ENCODE peak calls at places on chromosomes 16 and 17, in nine cellular contexts. N, Q, R, E, U, Z, O, Y and S are unnamed samples.

GRCh38 chr17:57091186-57091618 is 6.2 kb downstream of the AKAP1 start:
- DNase-seq in E (no peak), Z (no peak), R (no peak), Q (peak; percentile 53), N (no peak), O (peak; percentile 84), U (no peak), Y (no peak), S (no peak)

GRCh38 chr16:1923299-1924034 is 5.3 kb upstream of the HS3ST6 start:
- DNase-seq in Z (no peak), E (no peak), Q (peak; percentile 68), Y (no peak), R (peak; percentile 83), N (peak; percentile 70), U (no peak), O (no peak), S (no peak)

GRCh38 chr16:56539667-56540066 is 19.8 kb upstream of the BBS2 start:
- DNase-seq in Q (no peak), Z (no peak), E (no peak), Y (no peak), R (no peak), N (no peak), U (no peak), O (no peak), S (no peak)

GRCh38 chr17:35170968-35171771 is 23.0 kb downstream of the SLC35G3 start:
- DNase-seq in Z (no peak), Q (no peak), Y (no peak), N (no peak), O (no peak), R (no peak), U (no peak), E (no peak), S (no peak)

GRCh38 chr17:76085066-76085730 is 6.2 kb downstream of the ZACN start:
- DNase-seq in E (no peak), Q (no peak), Y (no peak), Z (no peak), N (no peak), O (no peak), U (no peak), R (no peak), S (no peak)

GRCh38 chr16:74817851-74818250 is 43.2 kb upstream of the FA2H start:
- DNase-seq in R (peak; percentile 69), Y (no peak), U (no peak), N (no peak), Z (no peak), O (no peak), E (no peak), Q (no peak), S (no peak)

GRCh38 chr17:27980035-27980434 is 62.4 kb upstream of the NLK start:
- DNase-seq in E (no peak), R (no peak), Y (no peak), Q (no peak), Z (no peak), O (peak; percentile 50), N (peak; percentile 42), U (no peak), S (no peak)

GRCh38 chr17:82228278-82228841 is 482 bp upstream of the SLC16A3 start:
- DNase-seq in N (peak; percentile 63), O (no peak), E (no peak), Z (peak; percentile 88), U (peak; percentile 97), R (peak; percentile 72), Y (no peak), Q (peak; percentile 80), S (no peak)

GRCh38 chr17:79005063-79005861 is 4.3 kb downstream of the CANT1 start:
- DNase-seq in Q (peak; percentile 88), R (no peak), U (no peak), O (no peak), Z (no peak), N (peak; percentile 89), E (peak; percentile 59), Y (no peak), S (no peak)

GRCh38 chr16:60558936-60559335 is 1477.3 kb downstream of the CDH8 start:
- DNase-seq in E (no peak), N (no peak), Q (no peak), Z (no peak), Y (no peak), R (no peak), U (no peak), O (no peak), S (no peak)

GRCh38 chr16:2817496-2818277 is 650 bp downstream of the PRSS21 start:
- DNase-seq in E (peak; percentile 57), N (no peak), O (no peak), Z (peak; percentile 46), R (no peak), U (peak; percentile 66), Q (no peak), Y (no peak), S (no peak)

DNA sequence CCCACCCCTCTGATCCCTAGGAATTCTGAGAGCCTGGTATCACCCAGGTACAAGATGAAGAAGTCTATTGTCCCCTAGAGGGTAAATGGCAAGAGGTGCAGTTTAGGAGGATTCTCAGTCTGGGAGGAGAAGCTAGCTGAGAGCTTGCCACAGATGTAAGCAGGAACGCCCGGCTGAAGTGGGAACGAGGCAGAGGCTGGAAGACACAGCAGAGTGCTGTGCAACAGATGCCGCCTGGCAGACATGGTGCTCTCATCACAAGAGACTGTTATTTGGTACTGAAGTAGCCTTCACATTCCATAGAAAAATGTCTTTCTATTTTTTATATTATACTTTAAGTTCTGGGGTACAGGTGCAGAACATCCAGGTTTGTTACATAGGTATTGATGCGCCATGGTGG is 20.3 kb upstream of the KRT20 start:
- DNase-seq in N (no peak), O (no peak), E (no peak), Z (no peak), Q (no peak), U (no peak), R (no peak), Y (no peak), S (no peak)
- H3K27ac ChIP-seq in N (no peak overlapping the region), O (no peak overlapping the region), E (no peak overlapping the region), Z (no peak overlapping the region), Q (no peak overlapping the region), U (no peak overlapping the region), R (no peak overlapping the region), Y (no peak overlapping the region), S (no peak overlapping the region)

GRCh38 chr17:36601303-36602029 is at the start of gene MRM1:
- DNase-seq in E (peak; percentile 94), U (peak; percentile 97), Y (peak; percentile 70), O (peak; percentile 94), Q (peak; percentile 94), R (peak; percentile 96), Z (peak; percentile 95), N (peak; percentile 90), S (no peak)
- TF ChIP-seq CTCF in E (no peak), U (no peak), Y (no peak), O (peak; percentile 41), Q (peak; percentile 1), R (peak; percentile 35), Z (peak; percentile 17), N (no peak), S (no peak)

GRCh38 chr16:27404163-27404823 is 2.3 kb downstream of the IL21R start:
- DNase-seq in Q (no peak), Y (no peak), R (no peak), Z (no peak), E (no peak), U (no peak), O (no peak), N (no peak), S (no peak)
- H3K4me3 ChIP-seq in Q (no peak overlapping the region), Y (no peak overlapping the region), R (no peak overlapping the region), Z (peak overlapping the region; percentile 48), E (no peak overlapping the region), U (peak overlapping the region; percentile 43), O (peak overlapping the region; percentile 55), N (no peak overlapping the region), S (no peak overlapping the region)

GRCh38 chr17:80069886-80070177 is 31.5 kb upstream of the GAA start:
- DNase-seq in Q (no peak), N (no peak), E (no peak), Y (no peak), U (no peak), O (no peak), Z (no peak), R (no peak), S (no peak)

GRCh38 chr17:80071116-80071980 is 30.0 kb upstream of the GAA start:
- DNase-seq in Y (no peak), N (no peak), Q (peak; percentile 57), E (no peak), R (no peak), O (peak; percentile 72), Z (no peak), U (no peak), S (no peak)

GRCh38 chr17:80067393-80067986 is 31.0 kb downstream of the CCDC40 start:
- DNase-seq in Y (no peak), E (no peak), O (no peak), Z (no peak), N (no peak), R (no peak), Q (no peak), U (no peak), S (no peak)

GRCh38 chr17:80068301-80069160 is 32.1 kb downstream of the CCDC40 start:
- DNase-seq in U (no peak), R (no peak), Y (no peak), E (no peak), N (peak; percentile 40), Z (no peak), O (peak; percentile 32), Q (no peak), S (no peak)

DNA sequence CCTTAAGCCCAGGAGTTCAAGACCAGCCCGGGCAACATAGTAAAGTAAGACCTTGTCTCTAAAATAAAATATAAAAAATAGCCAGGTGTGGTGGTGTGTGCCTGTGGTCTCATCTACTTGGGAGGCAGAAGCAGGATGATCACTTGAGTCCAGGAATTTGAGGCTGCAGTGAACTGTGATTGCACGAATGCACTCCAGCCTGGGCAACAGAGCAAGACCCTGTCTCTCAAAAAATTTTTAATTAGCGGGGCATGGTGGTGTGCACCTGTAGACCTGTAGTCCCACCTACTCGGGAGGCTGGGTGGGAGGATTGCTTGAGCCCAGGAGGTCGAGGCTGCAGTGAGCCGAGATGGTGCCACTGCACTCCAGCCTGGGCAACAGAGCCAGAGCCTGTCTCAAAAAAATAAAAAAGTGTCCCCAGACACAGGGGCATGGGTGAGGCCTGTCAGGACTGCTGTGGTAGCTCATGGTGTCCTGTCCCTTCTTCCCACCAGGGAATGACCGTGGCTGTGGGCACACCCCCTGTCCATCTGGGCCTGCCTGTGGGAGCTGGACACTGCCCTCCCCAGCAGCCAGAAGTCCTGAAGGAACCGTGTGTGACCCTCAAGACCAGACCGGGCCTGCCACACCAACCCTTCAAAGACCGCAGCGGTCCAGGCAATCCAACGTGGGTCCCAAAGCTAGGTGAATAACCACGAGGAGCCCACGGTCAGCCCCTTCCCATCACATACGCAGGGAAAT is 30.8 kb upstream of the GAA start:
- DNase-seq in Y (no peak), Z (no peak), N (no peak), E (no peak), U (no peak), O (no peak), R (no peak), Q (no peak), S (no peak)
- H3K27ac ChIP-seq in Y (peak overlapping the region; percentile 61), Z (peak overlapping the region; percentile 92), N (no peak overlapping the region), E (peak overlapping the region; percentile 83), U (peak overlapping the region; percentile 32), O (peak overlapping the region; percentile 86), R (no peak overlapping the region), Q (peak overlapping the region; percentile 56), S (peak overlapping the region; percentile 88)